ENCODE peak calls at places on chromosomes 7 and 10, in five cellular contexts. O, Q, E, G and L are unnamed samples.

GRCh38 chr10:33652870-33653269 is 318.4 kb upstream of the NRP1 start:
- DNase-seq in O (no peak), Q (no peak), E (no peak), G (no peak), L (no peak)

GRCh38 chr7:23759556-23760391 is 49.8 kb downstream of the STK31 start:
- DNase-seq in Q (no peak), E (no peak), G (no peak), O (peak; percentile 60), L (peak; percentile 90)

GRCh38 chr10:45370202-45370955 is 3.6 kb upstream of the ALOX5 start:
- DNase-seq in G (no peak), E (no peak), Q (no peak), O (no peak), L (no peak)

GRCh38 chr10:14781763-14782162 is 7.1 kb upstream of the FAM107B start:
- DNase-seq in G (no peak), O (no peak), Q (no peak), E (no peak), L (no peak)

GRCh38 chr7:55641273-55641691 is 69.0 kb upstream of the VOPP1 start:
- DNase-seq in E (peak; percentile 55), G (peak; percentile 36), O (peak; percentile 75), Q (no peak), L (peak; percentile 59)

GRCh38 chr7:92843034-92843760 is 6.8 kb upstream of the CDK6 start:
- DNase-seq in O (peak; percentile 84), E (no peak), G (no peak), Q (no peak), L (no peak)

GRCh38 chr7:99539213-99539811 is 12.6 kb downstream of the FAM200A start:
- DNase-seq in E (no peak), O (no peak), Q (no peak), G (no peak), L (no peak)

GRCh38 chr10:71075759-71076472 is 136.5 kb upstream of the UNC5B start:
- DNase-seq in Q (no peak), E (no peak), O (no peak), G (no peak), L (no peak)

GRCh38 chr7:30166155-30166840 is 31.5 kb downstream of the MTURN start:
- DNase-seq in E (no peak), Q (no peak), G (no peak), O (no peak), L (no peak)

GRCh38 chr10:72334196-72334831 is 20.4 kb downstream of the DNAJB12 start:
- DNase-seq in G (no peak), Q (no peak), E (no peak), O (peak; percentile 87), L (no peak)

GRCh38 chr7:107078517-107078966 is 34.0 kb downstream of the PRKAR2B start:
- DNase-seq in Q (no peak), E (no peak), O (peak; percentile 89), G (no peak), L (peak; percentile 51)

GRCh38 chr7:153835104-153835503 is 217.1 kb upstream of the DPP6 start:
- DNase-seq in G (no peak), O (no peak), E (peak; percentile 5), Q (no peak), L (no peak)

GRCh38 chr7:131157530-131158243 is 170.0 kb upstream of the MKLN1 start:
- DNase-seq in G (no peak), O (peak; percentile 91), E (no peak), Q (no peak), L (peak; percentile 37)

GRCh38 chr10:77253037-77253436 is 384.6 kb downstream of the KCNMA1 start:
- DNase-seq in Q (no peak), E (no peak), O (no peak), G (no peak), L (no peak)

GRCh38 chr7:92768501-92769360 is 67.6 kb downstream of the CDK6 start:
- DNase-seq in E (no peak), Q (no peak), O (peak; percentile 82), G (no peak), L (no peak)

GRCh38 chr7:89029864-89030263 is 234.3 kb upstream of the TEX47 start:
- DNase-seq in O (peak; percentile 57), G (no peak), Q (no peak), E (no peak), L (peak; percentile 25)

GRCh38 chr7:16412535-16413247 is 8.6 kb downstream of the CRPPA start:
- DNase-seq in Q (no peak), O (no peak), E (no peak), G (no peak), L (no peak)

GRCh38 chr10:105243825-105244224 is 602.7 kb downstream of the SORCS3 start:
- DNase-seq in Q (no peak), O (no peak), G (no peak), E (no peak), L (no peak)

GRCh38 chr7:29485376-29486190 is 78.1 kb upstream of the PRR15 start:
- DNase-seq in G (no peak), Q (peak; percentile 14), O (no peak), E (no peak), L (no peak)

GRCh38 chr10:56823849-56824248 is 462.8 kb upstream of the ZWINT start:
- DNase-seq in E (no peak), O (no peak), G (no peak), Q (no peak), L (no peak)

GRCh38 chr10:89382757-89383156 is 4.9 kb downstream of the IFIT1B start:
- DNase-seq in G (no peak), Q (no peak), O (peak; percentile 49), E (no peak), L (no peak)

GRCh38 chr10:30848396-30849032 is 183.2 kb downstream of the ZNF438 start:
- DNase-seq in E (no peak), Q (no peak), G (no peak), O (no peak), L (no peak)

GRCh38 chr10:58952747-58953466 is 223.5 kb upstream of the PHYHIPL start:
- DNase-seq in E (no peak), Q (no peak), O (peak; percentile 50), G (no peak), L (no peak)

GRCh38 chr10:69730251-69731156 is 71.2 kb upstream of the COL13A1 start:
- DNase-seq in O (no peak), G (no peak), Q (no peak), E (no peak), L (no peak)

GRCh38 chr10:128462026-128462425 is 335.8 kb upstream of the MKI67 start:
- DNase-seq in E (no peak), O (no peak), G (no peak), Q (no peak), L (no peak)

GRCh38 chr10:17425584-17426262 is 28.7 kb downstream of the ST8SIA6 start:
- DNase-seq in G (no peak), E (no peak), O (no peak), Q (no peak), L (no peak)

GRCh38 chr10:58465641-58466040 is 47.0 kb upstream of the BICC1 start:
- DNase-seq in G (no peak), O (no peak), Q (no peak), E (no peak), L (no peak)

GRCh38 chr10:90560331-90560730 is 297.5 kb downstream of the HTR7 start:
- DNase-seq in G (no peak), Q (no peak), E (no peak), O (peak; percentile 5), L (no peak)

GRCh38 chr10:86348321-86349210 is 18.0 kb downstream of the GRID1 start:
- DNase-seq in E (peak; percentile 52), O (no peak), Q (no peak), G (no peak), L (no peak)

GRCh38 chr7:117807688-117808087 is 65.6 kb downstream of the CTTNBP2 start:
- DNase-seq in Q (no peak), O (no peak), G (no peak), E (no peak), L (no peak)

GRCh38 chr10:91887075-91887899 is 22.0 kb downstream of the FGFBP3 start:
- DNase-seq in E (peak; percentile 62), G (no peak), Q (no peak), O (peak; percentile 50), L (no peak)

GRCh38 chr10:112490543-112490942 is 43.5 kb downstream of the VTI1A start:
- DNase-seq in O (peak; percentile 5), G (no peak), E (peak; percentile 5), Q (no peak), L (no peak)